ENCODE peak calls at places on chromosomes 2 and 18, in seven cellular contexts. R, G, H, M, F, Y and S are unnamed samples.

GRCh38 chr18:44134447-44134846 is 546.2 kb upstream of the SETBP1 start:
- DNase-seq in R (no peak), G (no peak), Y (no peak), M (no peak), F (no peak), H (no peak), S (no peak)

GRCh38 chr2:8049851-8050571 is 631.8 kb upstream of the ID2 start:
- DNase-seq in G (peak; percentile 65), Y (no peak), R (no peak), F (no peak), M (no peak), H (no peak), S (no peak)

GRCh38 chr2:168220971-168221819 is 26.2 kb downstream of the STK39 start:
- DNase-seq in G (no peak), H (no peak), F (no peak), R (no peak), Y (peak; percentile 68), M (no peak), S (no peak)

GRCh38 chr18:11999431-11999830 is 18.1 kb downstream of the IMPA2 start:
- DNase-seq in Y (no peak), F (no peak), R (no peak), M (no peak), G (no peak), H (no peak), S (no peak)

GRCh38 chr2:46230115-46230571 is 67.1 kb upstream of the EPAS1 start:
- DNase-seq in H (peak; percentile 28), M (no peak), F (peak; percentile 27), Y (no peak), R (no peak), G (peak; percentile 15), S (no peak)

GRCh38 chr2:165078913-165079312 is 123.6 kb upstream of the SLC38A11 start:
- DNase-seq in Y (no peak), F (no peak), R (no peak), H (no peak), M (no peak), G (no peak), S (no peak)

GRCh38 chr2:3169106-3169870 is 208.3 kb downstream of the EIPR1 start:
- DNase-seq in F (no peak), M (no peak), Y (peak; percentile 65), H (no peak), G (no peak), R (peak; percentile 82), S (no peak)

GRCh38 chr2:15582645-15583340 is 8.9 kb upstream of the DDX1 start:
- DNase-seq in Y (no peak), M (no peak), G (no peak), F (no peak), R (no peak), H (no peak), S (no peak)

GRCh38 chr18:40413160-40413559 is 1541.9 kb upstream of the PIK3C3 start:
- DNase-seq in R (no peak), Y (peak; percentile 20), G (no peak), M (no peak), F (no peak), H (peak; percentile 59), S (no peak)

GRCh38 chr2:215773728-215774127 is 239.6 kb downstream of the MREG start:
- DNase-seq in H (no peak), F (no peak), G (no peak), M (no peak), Y (peak; percentile 99), R (peak; percentile 95), S (no peak)

GRCh38 chr18:54873884-54874255 is 45.6 kb downstream of the RAB27B start:
- DNase-seq in M (no peak), H (no peak), R (no peak), Y (no peak), F (no peak), G (no peak), S (no peak)

GRCh38 chr18:39772155-39772919 is 2182.7 kb upstream of the PIK3C3 start:
- DNase-seq in H (no peak), M (no peak), G (no peak), Y (peak; percentile 24), R (peak; percentile 5), F (no peak), S (no peak)